ENCODE peak calls at places on chromosome 20, in eight cellular contexts. One of them, this sample, is unnamed.

GRCh38 chr20:58634818-58635665 is 16.0 kb upstream of the STX16 start:
- DNase-seq in kidney epithelial cell: no peak
- DNase-seq in LNCaP clone FGC: no peak
- DNase-seq in psoas muscle: no peak
- DNase-seq in astrocyte of the spinal cord: no peak
- DNase-seq in lower lobe of right lung: no peak
- DNase-seq in BJ: no peak
- DNase-seq in PC-3: no peak
- DNase-seq in this sample: no peak

GRCh38 chr20:41534842-41535241 is 83.3 kb downstream of the CHD6 start:
- DNase-seq in psoas muscle: no peak
- DNase-seq in astrocyte of the spinal cord: peak
- DNase-seq in lower lobe of right lung: no peak
- DNase-seq in BJ: no peak
- DNase-seq in LNCaP clone FGC: peak
- DNase-seq in PC-3: no peak
- DNase-seq in kidney epithelial cell: no peak
- DNase-seq in this sample: no peak

GRCh38 chr20:20457392-20458126 is 89.7 kb downstream of the INSM1 start:
- DNase-seq in LNCaP clone FGC: peak
- DNase-seq in BJ: no peak
- DNase-seq in astrocyte of the spinal cord: peak
- DNase-seq in kidney epithelial cell: no peak
- DNase-seq in PC-3: peak
- DNase-seq in psoas muscle: no peak
- DNase-seq in lower lobe of right lung: no peak
- DNase-seq in this sample: no peak

GRCh38 chr20:3755814-3756480 is 11.6 kb downstream of the ADISSP start:
- DNase-seq in kidney epithelial cell: no peak
- DNase-seq in LNCaP clone FGC: no peak
- DNase-seq in lower lobe of right lung: no peak
- DNase-seq in psoas muscle: no peak
- DNase-seq in astrocyte of the spinal cord: no peak
- DNase-seq in PC-3: no peak
- DNase-seq in BJ: no peak
- DNase-seq in this sample: no peak

GRCh38 chr20:59013031-59013951 is 5.9 kb upstream of the TUBB1 start:
- DNase-seq in LNCaP clone FGC: no peak
- DNase-seq in BJ: no peak
- DNase-seq in lower lobe of right lung: no peak
- DNase-seq in psoas muscle: no peak
- DNase-seq in kidney epithelial cell: no peak
- DNase-seq in astrocyte of the spinal cord: no peak
- DNase-seq in PC-3: no peak
- DNase-seq in this sample: no peak

GRCh38 chr20:54062812-54063280 is 7.5 kb downstream of the BCAS1 start:
- DNase-seq in LNCaP clone FGC: peak
- DNase-seq in PC-3: peak
- DNase-seq in astrocyte of the spinal cord: peak
- DNase-seq in lower lobe of right lung: no peak
- DNase-seq in psoas muscle: no peak
- DNase-seq in BJ: no peak
- DNase-seq in kidney epithelial cell: no peak
- DNase-seq in this sample: no peak

GRCh38 chr20:3616250-3616649 is 46.9 kb downstream of the GFRA4 start:
- DNase-seq in BJ: peak
- DNase-seq in lower lobe of right lung: peak
- DNase-seq in PC-3: peak
- DNase-seq in kidney epithelial cell: peak
- DNase-seq in psoas muscle: no peak
- DNase-seq in LNCaP clone FGC: peak
- DNase-seq in astrocyte of the spinal cord: peak
- DNase-seq in this sample: no peak

GRCh38 chr20:50618537-50618936 is 72.8 kb downstream of the RIPOR3 start:
- DNase-seq in kidney epithelial cell: no peak
- DNase-seq in astrocyte of the spinal cord: no peak
- DNase-seq in LNCaP clone FGC: no peak
- DNase-seq in lower lobe of right lung: no peak
- DNase-seq in psoas muscle: no peak
- DNase-seq in PC-3: no peak
- DNase-seq in BJ: no peak
- DNase-seq in this sample: no peak

GRCh38 chr20:61407561-61407960 is 155.5 kb downstream of the CDH4 start:
- DNase-seq in psoas muscle: no peak
- DNase-seq in PC-3: no peak
- DNase-seq in lower lobe of right lung: no peak
- DNase-seq in BJ: no peak
- DNase-seq in kidney epithelial cell: no peak
- DNase-seq in LNCaP clone FGC: no peak
- DNase-seq in astrocyte of the spinal cord: no peak
- DNase-seq in this sample: no peak

GRCh38 chr20:37453836-37454235 is 67.2 kb upstream of the NNAT start:
- DNase-seq in BJ: no peak
- DNase-seq in kidney epithelial cell: no peak
- DNase-seq in astrocyte of the spinal cord: no peak
- DNase-seq in PC-3: no peak
- DNase-seq in lower lobe of right lung: no peak
- DNase-seq in LNCaP clone FGC: no peak
- DNase-seq in psoas muscle: no peak
- DNase-seq in this sample: no peak

GRCh38 chr20:60049601-60050000 is 91.4 kb downstream of the CDH26 start:
- DNase-seq in LNCaP clone FGC: no peak
- DNase-seq in PC-3: peak
- DNase-seq in BJ: no peak
- DNase-seq in lower lobe of right lung: no peak
- DNase-seq in astrocyte of the spinal cord: no peak
- DNase-seq in psoas muscle: no peak
- DNase-seq in kidney epithelial cell: no peak
- DNase-seq in this sample: no peak

GRCh38 chr20:16573011-16573965 is at the start of gene KIF16B:
- DNase-seq in kidney epithelial cell: peak
- DNase-seq in PC-3: peak
- DNase-seq in psoas muscle: peak
- DNase-seq in lower lobe of right lung: peak
- DNase-seq in BJ: peak
- DNase-seq in LNCaP clone FGC: peak
- DNase-seq in astrocyte of the spinal cord: peak
- DNase-seq in this sample: no peak

GRCh38 chr20:25867776-25868649 is 171.4 kb upstream of the ZNF337 start:
- DNase-seq in astrocyte of the spinal cord: peak
- DNase-seq in BJ: no peak
- DNase-seq in psoas muscle: peak
- DNase-seq in PC-3: no peak
- DNase-seq in LNCaP clone FGC: no peak
- DNase-seq in lower lobe of right lung: peak
- DNase-seq in kidney epithelial cell: no peak
- DNase-seq in this sample: no peak

GRCh38 chr20:33777831-33778230 is 33.3 kb upstream of the CHMP4B start:
- DNase-seq in BJ: no peak
- DNase-seq in lower lobe of right lung: no peak
- DNase-seq in PC-3: no peak
- DNase-seq in psoas muscle: no peak
- DNase-seq in LNCaP clone FGC: no peak
- DNase-seq in kidney epithelial cell: no peak
- DNase-seq in astrocyte of the spinal cord: no peak
- DNase-seq in this sample: no peak

GRCh38 chr20:2742431-2742830 is 49.9 kb downstream of the EBF4 start:
- DNase-seq in astrocyte of the spinal cord: no peak
- DNase-seq in psoas muscle: no peak
- DNase-seq in PC-3: no peak
- DNase-seq in LNCaP clone FGC: no peak
- DNase-seq in kidney epithelial cell: no peak
- DNase-seq in BJ: no peak
- DNase-seq in lower lobe of right lung: no peak
- DNase-seq in this sample: no peak

GRCh38 chr20:41587956-41588355 is 30.2 kb downstream of the CHD6 start:
- DNase-seq in lower lobe of right lung: no peak
- DNase-seq in kidney epithelial cell: no peak
- DNase-seq in PC-3: peak
- DNase-seq in astrocyte of the spinal cord: peak
- DNase-seq in LNCaP clone FGC: no peak
- DNase-seq in psoas muscle: no peak
- DNase-seq in BJ: peak
- DNase-seq in this sample: no peak

GRCh38 chr20:49459684-49460083 is 22.8 kb downstream of the KCNB1 start:
- DNase-seq in PC-3: no peak
- DNase-seq in astrocyte of the spinal cord: no peak
- DNase-seq in BJ: no peak
- DNase-seq in kidney epithelial cell: no peak
- DNase-seq in psoas muscle: no peak
- DNase-seq in LNCaP clone FGC: no peak
- DNase-seq in lower lobe of right lung: no peak
- DNase-seq in this sample: no peak

GRCh38 chr20:8367679-8368078 is 235.6 kb downstream of the PLCB1 start:
- DNase-seq in LNCaP clone FGC: no peak
- DNase-seq in kidney epithelial cell: no peak
- DNase-seq in lower lobe of right lung: no peak
- DNase-seq in PC-3: no peak
- DNase-seq in psoas muscle: no peak
- DNase-seq in BJ: no peak
- DNase-seq in astrocyte of the spinal cord: no peak
- DNase-seq in this sample: no peak

GRCh38 chr20:40265872-40266533 is 423.0 kb downstream of the MAFB start:
- DNase-seq in PC-3: peak
- DNase-seq in lower lobe of right lung: no peak
- DNase-seq in astrocyte of the spinal cord: peak
- DNase-seq in psoas muscle: no peak
- DNase-seq in LNCaP clone FGC: no peak
- DNase-seq in kidney epithelial cell: no peak
- DNase-seq in BJ: no peak
- DNase-seq in this sample: no peak

GRCh38 chr20:10848810-10849370 is 175.1 kb upstream of the JAG1 start:
- DNase-seq in psoas muscle: no peak
- DNase-seq in LNCaP clone FGC: no peak
- DNase-seq in lower lobe of right lung: no peak
- DNase-seq in PC-3: peak
- DNase-seq in kidney epithelial cell: peak
- DNase-seq in astrocyte of the spinal cord: peak
- DNase-seq in BJ: peak
- DNase-seq in this sample: peak

GRCh38 chr20:47334022-47334551 is 22.4 kb downstream of the ZMYND8 start:
- DNase-seq in kidney epithelial cell: peak
- DNase-seq in PC-3: peak
- DNase-seq in lower lobe of right lung: peak
- DNase-seq in psoas muscle: peak
- DNase-seq in astrocyte of the spinal cord: peak
- DNase-seq in LNCaP clone FGC: peak
- DNase-seq in BJ: peak
- DNase-seq in this sample: peak

GRCh38 chr20:5529331-5530142 is 212.8 kb upstream of the PROKR2 start:
- DNase-seq in lower lobe of right lung: peak
- DNase-seq in psoas muscle: peak
- DNase-seq in astrocyte of the spinal cord: peak
- DNase-seq in PC-3: peak
- DNase-seq in LNCaP clone FGC: peak
- DNase-seq in BJ: peak
- DNase-seq in kidney epithelial cell: no peak
- DNase-seq in this sample: no peak
- H3K4me3 ChIP-seq in lower lobe of right lung: no peak
- H3K4me3 ChIP-seq in psoas muscle: no peak
- H3K4me3 ChIP-seq in astrocyte of the spinal cord: no peak
- H3K4me3 ChIP-seq in PC-3: peak
- H3K4me3 ChIP-seq in LNCaP clone FGC: no peak
- H3K4me3 ChIP-seq in BJ: no peak
- H3K4me3 ChIP-seq in kidney epithelial cell: no peak
- H3K4me3 ChIP-seq in this sample: no peak

DNA sequence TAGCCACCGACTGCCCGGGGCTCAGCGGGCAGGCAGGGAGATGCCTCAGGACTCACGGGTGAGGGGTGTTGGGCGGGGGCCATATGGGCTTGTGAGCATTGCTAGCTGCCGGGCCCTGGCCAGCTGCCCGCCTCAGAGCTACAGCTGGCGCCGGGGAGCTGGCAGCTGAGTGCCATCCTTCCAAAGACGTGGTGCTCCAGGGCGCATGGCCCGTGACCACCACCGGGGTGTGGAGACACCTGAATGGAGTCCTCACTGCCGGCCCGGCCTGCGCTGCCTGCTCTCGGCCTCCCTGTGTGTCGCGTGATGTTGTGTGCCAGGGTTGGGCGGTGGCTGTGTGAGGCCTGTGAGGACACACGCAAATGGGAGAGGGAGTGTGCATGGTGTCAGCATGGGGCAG is 10.6 kb upstream of the RBBP8NL start:
- DNase-seq in lower lobe of right lung: no peak
- DNase-seq in PC-3: no peak
- DNase-seq in astrocyte of the spinal cord: no peak
- DNase-seq in LNCaP clone FGC: no peak
- DNase-seq in kidney epithelial cell: no peak
- DNase-seq in BJ: no peak
- DNase-seq in psoas muscle: no peak
- DNase-seq in this sample: no peak
- TF ChIP-seq CTCF in lower lobe of right lung: no peak
- TF ChIP-seq CTCF in PC-3: no peak
- TF ChIP-seq CTCF in astrocyte of the spinal cord: no peak
- TF ChIP-seq CTCF in LNCaP clone FGC: no peak
- TF ChIP-seq CTCF in kidney epithelial cell: no peak
- TF ChIP-seq CTCF in BJ: no peak
- TF ChIP-seq CTCF in psoas muscle: no peak
- TF ChIP-seq CTCF in this sample: no peak

DNA sequence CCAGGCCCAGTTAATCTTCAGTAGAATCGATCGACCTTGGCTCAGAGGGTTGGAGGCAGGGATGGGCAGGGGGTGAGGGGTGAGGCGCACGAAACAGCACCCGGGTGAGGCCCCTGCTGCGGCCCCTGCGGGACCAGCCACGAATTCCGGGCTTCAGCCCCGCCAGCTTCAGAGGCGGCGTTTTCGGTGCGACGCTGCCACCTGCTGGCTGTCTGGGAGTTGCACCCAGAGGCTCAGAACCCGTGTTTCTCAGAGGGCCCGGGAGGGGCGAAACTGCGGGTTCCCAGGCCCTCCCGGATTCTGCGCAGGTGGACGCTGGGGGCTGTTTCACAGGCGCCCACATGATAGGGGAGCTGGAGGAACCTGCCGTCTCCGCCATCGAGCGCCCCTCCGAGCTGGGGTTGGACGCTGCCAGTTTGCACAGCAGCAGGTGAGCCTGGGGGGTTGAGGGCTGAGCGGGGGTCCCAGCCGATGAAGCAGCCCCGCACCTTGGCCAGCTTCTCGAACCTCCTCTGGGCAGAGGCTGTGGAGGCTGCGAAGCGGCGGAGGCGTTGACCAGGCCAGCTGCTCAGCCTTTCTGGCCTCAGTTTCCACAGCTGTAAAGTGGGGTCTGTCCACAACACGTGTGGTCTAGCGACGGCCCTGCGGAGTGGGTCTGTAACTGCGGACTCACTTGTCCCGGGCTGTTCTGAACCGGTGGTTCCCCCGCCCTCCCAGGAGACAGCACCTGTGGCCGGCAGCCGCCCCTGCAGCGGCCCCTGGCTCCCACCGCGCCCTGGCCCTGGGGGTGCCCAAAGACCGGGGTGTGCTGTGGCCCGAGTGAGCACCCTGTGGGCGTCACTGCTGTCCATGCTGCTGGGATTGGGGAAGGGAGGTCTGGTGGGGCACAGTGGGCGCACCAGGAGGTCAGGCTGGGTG is 2.5 kb upstream of the BHLHE23 start:
- DNase-seq in PC-3: peak
- DNase-seq in kidney epithelial cell: no peak
- DNase-seq in astrocyte of the spinal cord: peak
- DNase-seq in LNCaP clone FGC: no peak
- DNase-seq in lower lobe of right lung: peak
- DNase-seq in BJ: no peak
- DNase-seq in psoas muscle: peak
- DNase-seq in this sample: no peak
- H3K4me3 ChIP-seq in PC-3: peak
- H3K4me3 ChIP-seq in kidney epithelial cell: no peak
- H3K4me3 ChIP-seq in astrocyte of the spinal cord: no peak
- H3K4me3 ChIP-seq in LNCaP clone FGC: no peak
- H3K4me3 ChIP-seq in lower lobe of right lung: no peak
- H3K4me3 ChIP-seq in BJ: no peak
- H3K4me3 ChIP-seq in psoas muscle: peak
- H3K4me3 ChIP-seq in this sample: no peak

GRCh38 chr20:45685896-45686295 is 15.9 kb upstream of the WFDC11 start:
- DNase-seq in lower lobe of right lung: no peak
- DNase-seq in BJ: no peak
- DNase-seq in kidney epithelial cell: no peak
- DNase-seq in PC-3: peak
- DNase-seq in LNCaP clone FGC: no peak
- DNase-seq in astrocyte of the spinal cord: no peak
- DNase-seq in psoas muscle: no peak
- DNase-seq in this sample: no peak
- TF ChIP-seq CTCF in lower lobe of right lung: no peak
- TF ChIP-seq CTCF in BJ: no peak
- TF ChIP-seq CTCF in kidney epithelial cell: peak
- TF ChIP-seq CTCF in PC-3: peak
- TF ChIP-seq CTCF in LNCaP clone FGC: peak
- TF ChIP-seq CTCF in astrocyte of the spinal cord: peak
- TF ChIP-seq CTCF in psoas muscle: no peak
- TF ChIP-seq CTCF in this sample: peak

This sample was measured in AG04449.